ENCODE peak calls at places on chromosomes 11 and 22, in seven cellular contexts. One of them, this sample, is unnamed.
A peak's percentile ranks its signal among the peaks of the same experiment; 100 is the strongest.

GRCh38 chr11:14350215-14350614 is 8.8 kb downstream of the RRAS2 start:
- DNase-seq in tibial artery: no peak
- DNase-seq in GM12865: no peak
- DNase-seq in HFFc6: no peak
- DNase-seq in PC-3: no peak
- DNase-seq in stomach: no peak
- DNase-seq in IMR-90: no peak
- DNase-seq in this sample: no peak

GRCh38 chr11:62513651-62514050 is 33.0 kb downstream of the AHNAK start:
- DNase-seq in IMR-90: no peak
- DNase-seq in tibial artery: no peak
- DNase-seq in PC-3: no peak
- DNase-seq in HFFc6: no peak
- DNase-seq in GM12865: no peak
- DNase-seq in stomach: no peak
- DNase-seq in this sample: no peak

GRCh38 chr11:67389477-67389876 is 2.3 kb upstream of the RAD9A start:
- DNase-seq in tibial artery: no peak
- DNase-seq in HFFc6: no peak
- DNase-seq in PC-3: peak; percentile 75
- DNase-seq in IMR-90: no peak
- DNase-seq in stomach: peak; percentile 67
- DNase-seq in GM12865: peak; percentile 69
- DNase-seq in this sample: peak; percentile 70

GRCh38 chr11:637593-638507 is 781 bp downstream of the DRD4 start:
- DNase-seq in HFFc6: no peak
- DNase-seq in stomach: no peak
- DNase-seq in GM12865: no peak
- DNase-seq in tibial artery: no peak
- DNase-seq in IMR-90: no peak
- DNase-seq in PC-3: no peak
- DNase-seq in this sample: no peak

GRCh38 chr11:84140386-84141169 is 854.4 kb upstream of the CCDC90B start:
- DNase-seq in IMR-90: no peak
- DNase-seq in HFFc6: no peak
- DNase-seq in tibial artery: no peak
- DNase-seq in stomach: no peak
- DNase-seq in PC-3: no peak
- DNase-seq in GM12865: no peak
- DNase-seq in this sample: no peak

GRCh38 chr11:113873241-113873626 is 2.1 kb downstream of the USP28 start:
- DNase-seq in tibial artery: no peak
- DNase-seq in HFFc6: no peak
- DNase-seq in GM12865: no peak
- DNase-seq in IMR-90: peak; percentile 32
- DNase-seq in stomach: no peak
- DNase-seq in PC-3: no peak
- DNase-seq in this sample: no peak

GRCh38 chr11:113446112-113446511 is 29.1 kb downstream of the DRD2 start:
- DNase-seq in stomach: no peak
- DNase-seq in HFFc6: no peak
- DNase-seq in GM12865: peak; percentile 66
- DNase-seq in IMR-90: no peak
- DNase-seq in tibial artery: no peak
- DNase-seq in PC-3: peak; percentile 94
- DNase-seq in this sample: no peak

GRCh38 chr22:42236848-42237247 is 33.6 kb downstream of the TCF20 start:
- DNase-seq in HFFc6: no peak
- DNase-seq in stomach: no peak
- DNase-seq in tibial artery: no peak
- DNase-seq in GM12865: no peak
- DNase-seq in IMR-90: no peak
- DNase-seq in PC-3: no peak
- DNase-seq in this sample: no peak

GRCh38 chr11:61671527-61671926 is 8.7 kb upstream of the DAGLA start:
- DNase-seq in HFFc6: no peak
- DNase-seq in stomach: no peak
- DNase-seq in PC-3: peak; percentile 43
- DNase-seq in GM12865: no peak
- DNase-seq in tibial artery: no peak
- DNase-seq in IMR-90: no peak
- DNase-seq in this sample: no peak

GRCh38 chr11:3121931-3122774 is 43.0 kb downstream of the OSBPL5 start:
- DNase-seq in HFFc6: no peak
- DNase-seq in tibial artery: peak; percentile 75
- DNase-seq in GM12865: no peak
- DNase-seq in PC-3: no peak
- DNase-seq in stomach: peak; percentile 20
- DNase-seq in IMR-90: no peak
- DNase-seq in this sample: no peak

GRCh38 chr11:86717817-86718501 is 45.5 kb upstream of the ME3 start:
- DNase-seq in tibial artery: no peak
- DNase-seq in HFFc6: no peak
- DNase-seq in GM12865: no peak
- DNase-seq in IMR-90: no peak
- DNase-seq in PC-3: peak; percentile 47
- DNase-seq in stomach: no peak
- DNase-seq in this sample: no peak

GRCh38 chr11:34968862-34969261 is 52.4 kb downstream of the PDHX start:
- DNase-seq in HFFc6: no peak
- DNase-seq in PC-3: no peak
- DNase-seq in GM12865: no peak
- DNase-seq in tibial artery: no peak
- DNase-seq in stomach: no peak
- DNase-seq in IMR-90: no peak
- DNase-seq in this sample: no peak

GRCh38 chr22:49203091-49203862 is 624.4 kb downstream of the BRD1 start:
- DNase-seq in PC-3: no peak
- DNase-seq in tibial artery: peak; percentile 43
- DNase-seq in HFFc6: no peak
- DNase-seq in stomach: peak; percentile 4
- DNase-seq in IMR-90: no peak
- DNase-seq in GM12865: no peak
- DNase-seq in this sample: no peak

GRCh38 chr22:38788417-38788816 is 5.5 kb downstream of the DNAL4 start:
- DNase-seq in HFFc6: peak; percentile 92
- DNase-seq in stomach: peak; percentile 32
- DNase-seq in tibial artery: peak; percentile 78
- DNase-seq in IMR-90: peak; percentile 96
- DNase-seq in GM12865: no peak
- DNase-seq in PC-3: peak; percentile 26
- DNase-seq in this sample: no peak

GRCh38 chr11:18749681-18750319 is 23.8 kb upstream of the IGSF22 start:
- DNase-seq in stomach: no peak
- DNase-seq in PC-3: peak; percentile 82
- DNase-seq in HFFc6: peak; percentile 65
- DNase-seq in GM12865: no peak
- DNase-seq in IMR-90: peak; percentile 75
- DNase-seq in tibial artery: no peak
- DNase-seq in this sample: no peak

GRCh38 chr22:22754961-22755777 is 110.8 kb downstream of the GGTLC2 start:
- DNase-seq in PC-3: no peak
- DNase-seq in IMR-90: no peak
- DNase-seq in tibial artery: no peak
- DNase-seq in HFFc6: no peak
- DNase-seq in GM12865: no peak
- DNase-seq in stomach: no peak
- DNase-seq in this sample: no peak

GRCh38 chr11:31022080-31022479 is 347.5 kb downstream of the DCDC1 start:
- DNase-seq in HFFc6: no peak
- DNase-seq in stomach: no peak
- DNase-seq in tibial artery: no peak
- DNase-seq in PC-3: no peak
- DNase-seq in IMR-90: no peak
- DNase-seq in GM12865: no peak
- DNase-seq in this sample: no peak

GRCh38 chr11:111917312-111917711 is 1.4 kb upstream of the C11orf52 start:
- DNase-seq in stomach: no peak
- DNase-seq in IMR-90: no peak
- DNase-seq in PC-3: no peak
- DNase-seq in HFFc6: no peak
- DNase-seq in GM12865: no peak
- DNase-seq in tibial artery: no peak
- DNase-seq in this sample: no peak

GRCh38 chr11:77002776-77003175 is 31.4 kb upstream of the B3GNT6 start:
- DNase-seq in PC-3: no peak
- DNase-seq in HFFc6: no peak
- DNase-seq in stomach: no peak
- DNase-seq in GM12865: no peak
- DNase-seq in IMR-90: no peak
- DNase-seq in tibial artery: no peak
- DNase-seq in this sample: no peak

GRCh38 chr11:8030526-8031247 is 43.5 kb downstream of the EIF3F start:
- DNase-seq in tibial artery: no peak
- DNase-seq in PC-3: no peak
- DNase-seq in GM12865: no peak
- DNase-seq in IMR-90: no peak
- DNase-seq in HFFc6: no peak
- DNase-seq in stomach: no peak
- DNase-seq in this sample: no peak

GRCh38 chr22:25024895-25025294 is 72.4 kb downstream of the KIAA1671 start:
- DNase-seq in PC-3: no peak
- DNase-seq in tibial artery: no peak
- DNase-seq in HFFc6: no peak
- DNase-seq in GM12865: no peak
- DNase-seq in stomach: no peak
- DNase-seq in IMR-90: no peak
- DNase-seq in this sample: no peak

GRCh38 chr11:45704133-45704532 is 38.7 kb upstream of the CHST1 start:
- DNase-seq in HFFc6: no peak
- DNase-seq in IMR-90: no peak
- DNase-seq in PC-3: no peak
- DNase-seq in GM12865: no peak
- DNase-seq in tibial artery: no peak
- DNase-seq in stomach: no peak
- DNase-seq in this sample: no peak

DNA sequence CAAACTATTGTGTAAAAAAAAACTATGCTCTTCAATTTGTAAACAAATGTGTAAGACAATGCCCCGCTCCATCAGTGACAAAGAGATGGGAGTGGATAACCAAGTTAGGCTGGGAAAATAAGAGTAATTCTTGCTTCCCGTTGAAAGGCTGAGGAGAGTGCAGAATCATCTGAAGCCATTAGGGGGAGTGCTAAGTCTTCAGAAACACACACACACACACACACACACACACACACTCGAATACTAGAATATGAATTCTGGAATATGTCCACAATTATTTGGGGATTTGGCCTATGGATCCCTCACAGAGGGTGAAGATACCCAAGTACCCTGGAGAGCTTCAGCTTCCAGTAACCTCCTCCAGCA is 27.8 kb upstream of the ROBO3 start:
- DNase-seq in HFFc6: peak; percentile 89
- DNase-seq in GM12865: peak; percentile 52
- DNase-seq in stomach: no peak
- DNase-seq in PC-3: peak; percentile 93
- DNase-seq in tibial artery: no peak
- DNase-seq in IMR-90: peak; percentile 90
- DNase-seq in this sample: peak; percentile 69
- TF ChIP-seq CTCF in HFFc6: peak; percentile 10
- TF ChIP-seq CTCF in GM12865: peak; percentile 58
- TF ChIP-seq CTCF in stomach: no peak
- TF ChIP-seq CTCF in PC-3: peak; percentile 69
- TF ChIP-seq CTCF in tibial artery: no peak
- TF ChIP-seq CTCF in IMR-90: peak; percentile 80
- TF ChIP-seq CTCF in this sample: peak; percentile 41

GRCh38 chr22:35354068-35354467 is 26.8 kb upstream of the HMOX1 start:
- DNase-seq in stomach: no peak
- DNase-seq in GM12865: no peak
- DNase-seq in tibial artery: no peak
- DNase-seq in HFFc6: no peak
- DNase-seq in IMR-90: no peak
- DNase-seq in PC-3: no peak
- DNase-seq in this sample: no peak

GRCh38 chr22:35349704-35350538 is 31.0 kb upstream of the HMOX1 start:
- DNase-seq in GM12865: no peak
- DNase-seq in tibial artery: no peak
- DNase-seq in IMR-90: peak; percentile 37
- DNase-seq in PC-3: no peak
- DNase-seq in HFFc6: no peak
- DNase-seq in stomach: no peak
- DNase-seq in this sample: no peak

GRCh38 chr22:35350539-35351503 is 30.1 kb upstream of the HMOX1 start:
- DNase-seq in tibial artery: peak; percentile 96
- DNase-seq in GM12865: peak; percentile 95
- DNase-seq in HFFc6: peak; percentile 91
- DNase-seq in stomach: peak; percentile 92
- DNase-seq in PC-3: peak; percentile 81
- DNase-seq in IMR-90: peak; percentile 89
- DNase-seq in this sample: peak; percentile 93

GRCh38 chr22:35353318-35353717 is 27.6 kb upstream of the HMOX1 start:
- DNase-seq in GM12865: peak; percentile 44
- DNase-seq in HFFc6: no peak
- DNase-seq in stomach: no peak
- DNase-seq in tibial artery: no peak
- DNase-seq in IMR-90: no peak
- DNase-seq in PC-3: no peak
- DNase-seq in this sample: no peak

GRCh38 chr22:35352214-35353111 is 28.4 kb upstream of the HMOX1 start:
- DNase-seq in stomach: peak; percentile 57
- DNase-seq in PC-3: peak; percentile 19
- DNase-seq in GM12865: peak; percentile 77
- DNase-seq in HFFc6: no peak
- DNase-seq in IMR-90: no peak
- DNase-seq in tibial artery: peak; percentile 90
- DNase-seq in this sample: no peak
- TF ChIP-seq CTCF in stomach: no peak
- TF ChIP-seq CTCF in PC-3: peak; percentile 44
- TF ChIP-seq CTCF in GM12865: peak; percentile 28
- TF ChIP-seq CTCF in HFFc6: peak; percentile 36
- TF ChIP-seq CTCF in IMR-90: peak; percentile 18
- TF ChIP-seq CTCF in tibial artery: no peak
- TF ChIP-seq CTCF in this sample: peak; percentile 36

GRCh38 chr22:31150615-31151014 is 9.4 kb upstream of the RNF185 start:
- DNase-seq in GM12865: peak; percentile 14
- DNase-seq in IMR-90: no peak
- DNase-seq in HFFc6: no peak
- DNase-seq in stomach: no peak
- DNase-seq in PC-3: peak; percentile 18
- DNase-seq in tibial artery: no peak
- DNase-seq in this sample: no peak
- TF ChIP-seq CTCF in GM12865: peak; percentile 31
- TF ChIP-seq CTCF in IMR-90: peak; percentile 28
- TF ChIP-seq CTCF in HFFc6: peak; percentile 74
- TF ChIP-seq CTCF in stomach: no peak
- TF ChIP-seq CTCF in PC-3: peak; percentile 53
- TF ChIP-seq CTCF in tibial artery: no peak
- TF ChIP-seq CTCF in this sample: no peak

DNA sequence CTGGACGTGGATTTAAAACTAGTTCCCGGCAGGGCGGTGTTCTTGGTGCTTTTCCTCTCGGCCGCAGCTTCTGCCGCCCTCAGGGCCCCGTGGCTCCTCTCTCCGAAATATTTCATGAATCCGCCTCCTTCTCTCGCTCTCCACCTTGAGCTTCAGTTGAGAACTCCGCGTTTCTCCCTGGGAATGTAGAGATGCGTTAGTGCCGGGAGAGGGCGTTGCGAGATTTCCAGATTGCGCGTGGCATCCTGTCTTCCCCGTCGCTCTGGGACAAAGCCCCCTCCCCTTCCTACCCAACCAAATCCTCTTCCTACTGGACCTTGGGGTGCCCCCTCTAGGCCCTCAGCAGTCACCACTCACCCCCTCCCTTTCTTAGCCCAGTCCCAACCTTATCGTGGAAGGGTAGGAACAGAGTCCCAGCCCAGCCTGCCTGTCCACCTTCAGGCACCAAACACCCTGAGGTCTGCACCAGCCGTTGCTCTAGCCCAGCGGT is 15.5 kb upstream of the RAC2 start:
- DNase-seq in IMR-90: peak; percentile 61
- DNase-seq in HFFc6: peak; percentile 33
- DNase-seq in tibial artery: no peak
- DNase-seq in stomach: no peak
- DNase-seq in GM12865: no peak
- DNase-seq in PC-3: peak; percentile 63
- DNase-seq in this sample: no peak
- TF ChIP-seq CTCF in IMR-90: peak; percentile 73
- TF ChIP-seq CTCF in HFFc6: peak; percentile 70
- TF ChIP-seq CTCF in tibial artery: no peak
- TF ChIP-seq CTCF in stomach: no peak
- TF ChIP-seq CTCF in GM12865: peak; percentile 21
- TF ChIP-seq CTCF in PC-3: peak; percentile 71
- TF ChIP-seq CTCF in this sample: peak; percentile 31

This sample was measured in GM20000.